ENCODE peak calls at places on chromosomes 5 and 9, in four cellular contexts. E is RWPE1, V is heart right ventricle, T is breast epithelium. Z is an unnamed sample.

GRCh38 chr5:138438003-138438723 is 694 bp upstream of the REEP2 start:
- DNase-seq in E (peak), V (no peak), T (no peak), Z (no peak)

GRCh38 chr9:129823163-129823933 is 588 bp downstream of the TOR1A start:
- DNase-seq in E (peak), V (no peak), T (no peak), Z (no peak)

GRCh38 chr5:36059571-36060515 is 6.8 kb downstream of the UGT3A2 start:
- DNase-seq in E (no peak), V (no peak), T (no peak), Z (no peak)

GRCh38 chr5:178449163-178450060 is 140.8 kb downstream of the COL23A1 start:
- DNase-seq in E (no peak), V (no peak), T (no peak), Z (no peak)

GRCh38 chr5:78964889-78965288 is 20.2 kb downstream of the ARSB start:
- DNase-seq in E (peak), V (no peak), T (no peak), Z (peak)

GRCh38 chr9:131405429-131405828 is 11.5 kb downstream of the PRRC2B start:
- DNase-seq in E (no peak), V (peak), T (no peak), Z (peak)

GRCh38 chr9:107875571-107875980 is 386.0 kb upstream of the KLF4 start:
- DNase-seq in E (no peak), V (no peak), T (no peak), Z (no peak)

GRCh38 chr5:127959152-127959764 is 124.3 kb upstream of the SLC12A2 start:
- DNase-seq in E (peak), V (peak), T (peak), Z (peak)

GRCh38 chr9:69637801-69638200 is 34.4 kb downstream of the APBA1 start:
- DNase-seq in E (peak), V (no peak), T (no peak), Z (peak)

GRCh38 chr9:130810609-130811136 is 24.4 kb upstream of the ABL1 start:
- DNase-seq in E (no peak), V (no peak), T (no peak), Z (no peak)

GRCh38 chr9:98773721-98774120 is 22.6 kb downstream of the ANKS6 start:
- DNase-seq in E (no peak), V (no peak), T (no peak), Z (no peak)

GRCh38 chr9:15354713-15355112 is 47.7 kb upstream of the TTC39B start:
- DNase-seq in E (no peak), V (no peak), T (no peak), Z (no peak)

GRCh38 chr5:168106008-168106761 is 185.3 kb upstream of the WWC1 start:
- DNase-seq in E (no peak), V (no peak), T (no peak), Z (no peak)

GRCh38 chr9:84953797-84954695 is 284.5 kb downstream of the NTRK2 start:
- DNase-seq in E (peak), V (peak), T (peak), Z (peak)

GRCh38 chr9:97803167-97804058 is 49.6 kb upstream of the FOXE1 start:
- DNase-seq in E (peak), V (peak), T (peak), Z (peak)

GRCh38 chr9:96185518-96186156 is 116.3 kb downstream of the HSD17B3 start:
- DNase-seq in E (no peak), V (no peak), T (no peak), Z (no peak)

GRCh38 chr9:101605547-101605946 is 10.8 kb upstream of the PPP3R2 start:
- DNase-seq in E (no peak), V (no peak), T (no peak), Z (no peak)

GRCh38 chr5:152688561-152689274 is 283.6 kb upstream of the NMUR2 start:
- DNase-seq in E (peak), V (no peak), T (peak), Z (peak)

GRCh38 chr5:139138790-139139189 is 59.4 kb downstream of the SIL1 start:
- DNase-seq in E (peak), V (no peak), T (no peak), Z (peak)

GRCh38 chr5:42377496-42377895 is 45.7 kb upstream of the GHR start:
- DNase-seq in E (no peak), V (no peak), T (no peak), Z (peak)

GRCh38 chr5:33721491-33722245 is 170.1 kb downstream of the ADAMTS12 start:
- DNase-seq in E (no peak), V (no peak), T (no peak), Z (peak)

DNA sequence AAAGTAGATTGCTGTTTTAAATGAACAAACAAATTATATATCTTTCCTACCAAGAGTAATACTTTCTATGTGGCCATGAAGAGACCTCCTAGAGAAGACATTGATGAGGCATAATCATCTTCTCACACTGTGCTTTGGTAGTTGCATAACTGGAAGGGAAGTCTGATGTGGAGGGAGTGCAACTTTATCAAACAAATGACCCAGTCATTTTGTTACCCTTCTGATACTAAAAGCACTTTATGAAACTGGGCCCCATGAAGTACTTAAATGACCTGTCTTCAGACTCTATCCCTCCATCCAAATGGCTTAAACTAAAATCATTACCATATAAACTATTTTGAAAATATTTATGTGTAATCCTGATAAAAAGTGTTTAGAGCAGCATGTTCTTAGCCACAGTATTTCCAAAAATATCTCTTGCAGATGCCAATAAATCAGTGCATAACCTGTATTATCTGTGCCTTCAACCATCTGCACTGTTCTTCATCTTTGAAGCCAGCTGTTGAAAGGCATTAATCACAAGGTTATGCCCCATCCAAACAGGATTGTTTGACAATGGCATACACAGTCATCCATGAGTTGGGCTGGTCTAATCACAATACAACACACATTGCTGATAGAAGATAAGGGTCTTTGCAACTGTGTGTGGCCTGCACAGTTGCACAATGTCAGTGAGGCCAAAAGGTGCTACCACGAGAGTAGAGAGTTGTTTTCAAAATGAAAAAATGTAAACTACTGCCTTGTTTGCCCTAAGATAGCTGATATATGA is 31.9 kb upstream of the MIER3 start:
- DNase-seq in E (no peak), V (no peak), T (no peak), Z (no peak)
- TF ChIP-seq CTCF in E (no peak), V (no peak), T (no peak), Z (no peak)

GRCh38 chr9:136095028-136095494 is at the start of gene NACC2:
- DNase-seq in E (peak), V (peak), T (no peak), Z (peak)

GRCh38 chr9:136092353-136092650 is 2.8 kb downstream of the NACC2 start:
- DNase-seq in E (no peak), V (no peak), T (no peak), Z (no peak)

GRCh38 chr9:136092741-136093140 is 2.3 kb downstream of the NACC2 start:
- DNase-seq in E (no peak), V (peak), T (no peak), Z (no peak)

GRCh38 chr9:136093995-136094881 is 851 bp downstream of the NACC2 start:
- DNase-seq in E (peak), V (peak), T (peak), Z (peak)

DNA sequence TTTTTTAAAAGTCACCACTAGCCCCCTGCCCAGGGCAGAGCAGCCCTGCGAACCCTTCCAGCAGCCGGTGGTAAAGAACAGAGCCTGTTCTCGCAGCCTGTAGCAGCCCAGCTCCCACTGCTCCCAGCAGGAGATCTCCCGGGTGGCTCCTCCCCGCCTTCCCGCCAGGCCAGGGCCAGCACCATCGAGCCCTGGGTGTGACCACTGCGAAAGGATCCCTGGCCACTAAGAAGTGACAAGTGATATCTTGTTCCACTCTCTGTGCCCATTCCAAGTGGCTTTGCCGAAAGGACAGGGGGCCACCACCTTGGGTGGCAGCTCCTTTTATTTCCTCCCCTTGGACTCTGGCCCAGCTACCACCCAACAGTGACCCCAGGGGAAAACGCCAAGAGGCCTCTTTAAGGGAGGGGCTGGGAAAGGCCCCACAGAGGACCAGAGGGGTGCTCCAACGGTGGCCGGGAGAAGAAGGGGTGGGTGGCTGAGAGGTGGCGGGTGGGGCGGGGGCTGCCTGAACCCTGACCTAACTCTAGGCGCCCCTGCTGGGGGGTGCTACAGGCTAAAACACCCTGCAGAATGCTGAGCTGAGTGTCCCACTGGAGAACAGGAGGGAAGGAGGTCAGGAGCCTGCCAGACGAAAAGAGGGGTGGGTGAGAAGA is 1.6 kb downstream of the NACC2 start:
- DNase-seq in E (no peak), V (peak), T (no peak), Z (no peak)
- H3K27ac ChIP-seq in E (peak), V (peak), T (peak), Z (no peak)

DNA sequence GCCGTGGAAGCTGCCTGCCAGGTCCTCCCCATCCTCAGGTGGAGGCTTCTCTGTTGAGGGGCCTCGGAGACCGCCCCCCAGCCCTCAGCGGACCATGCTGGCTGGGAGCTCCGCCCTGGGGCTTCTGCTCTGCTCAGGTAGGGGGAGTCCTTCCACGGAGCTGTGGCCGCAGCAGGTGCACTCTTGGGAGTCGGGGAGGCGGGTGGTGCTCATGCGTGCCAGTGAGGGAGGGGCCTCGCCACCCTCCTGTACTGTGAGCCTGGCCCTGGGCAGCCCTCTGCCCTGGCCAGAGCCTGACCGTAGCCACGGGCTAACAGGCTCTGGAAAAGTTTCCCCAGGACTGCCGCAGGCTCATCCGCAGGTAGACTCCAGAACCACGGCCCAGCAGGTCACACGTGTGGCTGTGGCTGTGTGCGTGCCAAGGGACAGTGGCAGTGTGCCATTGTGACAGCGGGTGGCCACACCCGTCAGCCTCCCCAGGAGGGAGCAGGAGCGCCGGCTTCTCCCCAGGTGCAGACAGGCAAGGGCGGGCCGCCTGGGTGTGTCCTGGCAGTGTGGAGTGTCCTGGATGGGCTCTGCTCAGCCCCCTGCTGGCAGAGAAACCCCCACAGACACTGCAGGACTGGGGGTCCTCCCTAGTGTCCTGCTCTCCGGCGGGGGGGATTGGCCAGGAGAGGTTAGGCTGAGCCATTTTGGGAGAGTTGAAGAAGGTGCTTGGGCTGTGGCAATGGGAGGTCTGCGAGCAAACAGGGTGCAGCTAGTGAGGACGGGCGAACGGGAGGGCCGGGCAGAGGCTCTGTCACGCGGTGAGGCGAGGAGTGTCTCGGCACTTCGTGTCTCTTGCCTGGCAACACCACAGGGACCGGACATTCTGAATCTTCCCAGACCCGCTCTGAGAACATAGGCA is 29.5 kb downstream of the TPPP start:
- DNase-seq in E (no peak), V (no peak), T (no peak), Z (no peak)
- TF ChIP-seq CTCF in E (no peak), V (no peak), T (no peak), Z (peak)

GRCh38 chr9:128151343-128152132 is 2.3 kb downstream of the LCN2 start:
- DNase-seq in E (no peak), V (peak), T (no peak), Z (no peak)

GRCh38 chr9:128150594-128151342 is 1.5 kb downstream of the LCN2 start:
- DNase-seq in E (no peak), V (no peak), T (no peak), Z (no peak)

GRCh38 chr9:128149951-128150593 is 819 bp downstream of the LCN2 start:
- DNase-seq in E (no peak), V (peak), T (no peak), Z (no peak)

GRCh38 chr9:128148509-128149000 is 698 bp upstream of the LCN2 start:
- DNase-seq in E (no peak), V (peak), T (no peak), Z (no peak)

GRCh38 chr9:128149001-128149701 is at the start of gene LCN2:
- DNase-seq in E (peak), V (no peak), T (peak), Z (no peak)
- H3K27ac ChIP-seq in E (peak), V (no peak), T (peak), Z (no peak)

GRCh38 chr9:36882117-36882465 is 152.0 kb downstream of the PAX5 start:
- DNase-seq in E (no peak), V (no peak), T (no peak), Z (no peak)
- TF ChIP-seq CTCF in E (no peak), V (no peak), T (no peak), Z (no peak)

DNA sequence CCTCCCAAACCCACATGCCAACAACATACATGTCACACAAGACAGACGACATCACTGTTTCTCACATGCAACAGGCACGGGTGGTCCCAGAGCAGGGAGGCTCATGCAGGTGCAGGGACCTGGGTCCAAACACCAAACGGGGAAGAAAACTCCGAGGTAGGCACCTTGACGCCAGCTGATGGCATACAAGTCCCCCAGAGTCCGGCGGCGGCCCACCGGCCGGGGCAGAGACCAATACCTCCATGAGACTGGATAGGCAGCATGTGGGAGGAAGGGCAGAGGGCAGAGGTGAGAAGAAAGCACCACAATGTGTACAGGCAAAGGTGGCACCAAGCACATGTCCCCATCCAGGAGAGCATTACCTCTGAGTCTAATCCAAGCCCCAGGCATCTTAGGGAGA is 73.0 kb upstream of the UBTD2 start:
- DNase-seq in E (no peak), V (no peak), T (no peak), Z (no peak)
- H3K27ac ChIP-seq in E (no peak), V (no peak), T (peak), Z (no peak)